ENCODE peak calls at places on chromosomes 13 and 19, in eight cellular contexts. W is EL; S is activated naive CD8-positive, alpha-beta T cell treated with anti-CD3 and anti-CD28 coated beads, Interleukin-2, amount 50 U/mL, for 24 hours; R is cardiac muscle cell; A is activated T-cell treated with anti-CD3 and anti-CD28 coated beads for 1 hour; E is NCI-H526; I is DMS53; J is activated naive CD4-positive, alpha-beta T cell treated with anti-CD3 and anti-CD28 coated beads, Interleukin-2, amount 10 ng/mL, durations not matched to agents 7 days and 5 days. B is an unnamed sample.

GRCh38 chr19:17079710-17080440 is 4.3 kb downstream of the MYO9B start:
- DNase-seq in W (peak), S (peak), R (peak), A (peak), E (peak), I (no peak), J (peak), B (no peak)

GRCh38 chr13:112215871-112216270 is 148.9 kb downstream of the SOX1 start:
- DNase-seq in W (no peak), S (no peak), R (no peak), A (no peak), E (no peak), I (no peak), J (no peak), B (no peak)

GRCh38 chr13:111043575-111043982 is 71.5 kb upstream of the ARHGEF7 start:
- DNase-seq in W (peak), S (no peak), R (no peak), A (no peak), E (no peak), I (peak), J (no peak), B (no peak)

GRCh38 chr19:5457709-5458108 is 2.5 kb downstream of the ZNRF4 start:
- DNase-seq in W (no peak), S (no peak), R (no peak), A (no peak), E (no peak), I (no peak), J (no peak), B (no peak)

GRCh38 chr19:10575011-10575716 is 6.4 kb upstream of the CDKN2D start:
- DNase-seq in W (no peak), S (no peak), R (no peak), A (no peak), E (no peak), I (peak), J (no peak), B (no peak)

GRCh38 chr13:103145476-103145875 is 79.3 kb upstream of the SLC10A2 start:
- DNase-seq in W (no peak), S (no peak), R (no peak), A (no peak), E (no peak), I (no peak), J (no peak), B (no peak)

GRCh38 chr13:73519720-73520119 is 460.9 kb downstream of the KLF5 start:
- DNase-seq in W (no peak), S (no peak), R (no peak), A (no peak), E (no peak), I (no peak), J (no peak), B (no peak)

GRCh38 chr13:109767023-109767422 is 19.4 kb downstream of the IRS2 start:
- DNase-seq in W (no peak), S (no peak), R (no peak), A (no peak), E (no peak), I (no peak), J (no peak), B (no peak)

GRCh38 chr19:46608581-46609345 is 7.6 kb downstream of the CALM3 start:
- DNase-seq in W (no peak), S (no peak), R (no peak), A (no peak), E (no peak), I (no peak), J (no peak), B (no peak)

GRCh38 chr13:27171830-27172494 is 351 bp upstream of the USP12 start:
- DNase-seq in W (peak), S (peak), R (peak), A (peak), E (peak), I (peak), J (peak), B (peak)

GRCh38 chr19:3075605-3076431 is 13.5 kb upstream of the TLE5 start:
- DNase-seq in W (peak), S (peak), R (peak), A (peak), E (no peak), I (peak), J (peak), B (peak)

GRCh38 chr13:26406791-26407190 is 150.7 kb upstream of the WASF3 start:
- DNase-seq in W (no peak), S (no peak), R (no peak), A (no peak), E (peak), I (no peak), J (no peak), B (no peak)

GRCh38 chr19:51799998-51800848 is 5.3 kb downstream of the FPR3 start:
- DNase-seq in W (peak), S (no peak), R (no peak), A (no peak), E (no peak), I (no peak), J (no peak), B (no peak)

GRCh38 chr13:45674908-45675307 is 27.2 kb upstream of the CBY2 start:
- DNase-seq in W (peak), S (no peak), R (peak), A (no peak), E (no peak), I (no peak), J (no peak), B (no peak)

GRCh38 chr19:5103061-5103701 is 134.3 kb downstream of the KDM4B start:
- DNase-seq in W (no peak), S (no peak), R (no peak), A (no peak), E (no peak), I (no peak), J (no peak), B (no peak)

GRCh38 chr19:46886546-46887239 is 25.9 kb downstream of the ARHGAP35 start:
- DNase-seq in W (peak), S (no peak), R (no peak), A (no peak), E (no peak), I (no peak), J (no peak), B (no peak)

GRCh38 chr19:57903298-57904174 is 12.9 kb downstream of the ZNF417 start:
- DNase-seq in W (peak), S (no peak), R (peak), A (no peak), E (peak), I (peak), J (no peak), B (no peak)

GRCh38 chr13:106530907-106531520 is 4.4 kb downstream of the EFNB2 start:
- DNase-seq in W (no peak), S (no peak), R (no peak), A (no peak), E (peak), I (no peak), J (no peak), B (no peak)